ENCODE peak calls at places on chromosomes 7 and 10, in four cellular contexts. H, R, Q and K are unnamed samples.

GRCh38 chr7:7051221-7051877 is 131.0 kb upstream of the C1GALT1 start:
- DNase-seq in Q (no peak), R (peak; percentile 3), H (no peak), K (no peak)

GRCh38 chr10:86216886-86217285 is 149.7 kb downstream of the GRID1 start:
- DNase-seq in R (no peak), H (no peak), Q (no peak), K (no peak)

GRCh38 chr10:116665541-116666125 is 44.9 kb downstream of the PNLIPRP2 start:
- DNase-seq in H (no peak), Q (no peak), R (peak; percentile 30), K (peak; percentile 54)

GRCh38 chr7:66474441-66474840 is 154.2 kb upstream of the KCTD7 start:
- DNase-seq in Q (no peak), H (no peak), R (no peak), K (no peak)

GRCh38 chr10:66982792-66983481 is 57.1 kb downstream of the LRRTM3 start:
- DNase-seq in R (no peak), H (no peak), Q (no peak), K (no peak)

GRCh38 chr7:99357701-99358490 is 16.6 kb upstream of the ARPC1B start:
- DNase-seq in Q (no peak), H (no peak), R (no peak), K (no peak)

GRCh38 chr10:122276611-122277205 is 5.6 kb downstream of the BTBD16 start:
- DNase-seq in H (no peak), Q (no peak), R (peak; percentile 83), K (no peak)

GRCh38 chr7:130364446-130364845 is 15.8 kb upstream of the CPA1 start:
- DNase-seq in Q (no peak), H (no peak), R (no peak), K (peak; percentile 89)

GRCh38 chr10:48572414-48572813 is 32.5 kb downstream of the ARHGAP22 start:
- DNase-seq in H (no peak), R (peak; percentile 80), Q (no peak), K (no peak)

GRCh38 chr10:35212856-35213255 is 86.2 kb downstream of the CREM start:
- DNase-seq in H (no peak), Q (no peak), R (peak; percentile 41), K (no peak)

GRCh38 chr7:113912881-113913280 is 5.9 kb downstream of the PPP1R3A start:
- DNase-seq in H (no peak), Q (no peak), R (no peak), K (peak; percentile 67)

GRCh38 chr7:73838642-73839041 is 3.7 kb downstream of the METTL27 start:
- DNase-seq in Q (no peak), H (no peak), R (no peak), K (no peak)

GRCh38 chr7:7327423-7327822 is 145.1 kb downstream of the C1GALT1 start:
- DNase-seq in R (no peak), Q (no peak), H (no peak), K (no peak)

GRCh38 chr7:34135924-34136323 is 230.6 kb downstream of the BMPER start:
- DNase-seq in Q (no peak), R (no peak), H (no peak), K (no peak)

GRCh38 chr7:148540041-148540738 is 50.4 kb upstream of the C7orf33 start:
- DNase-seq in H (no peak), R (peak; percentile 62), Q (no peak), K (no peak)

GRCh38 chr10:130750441-130750840 is 561.1 kb downstream of the TCERG1L start:
- DNase-seq in Q (no peak), R (no peak), H (no peak), K (no peak)

GRCh38 chr7:99257675-99258074 is 15.0 kb upstream of the MYH16 start:
- DNase-seq in R (no peak), Q (no peak), H (no peak), K (no peak)

GRCh38 chr7:44267719-44268413 is 57.5 kb downstream of the CAMK2B start:
- DNase-seq in Q (no peak), R (no peak), H (no peak), K (no peak)

GRCh38 chr7:116180302-116180701 is 30.0 kb upstream of the TES start:
- DNase-seq in Q (no peak), H (no peak), R (peak; percentile 67), K (peak; percentile 79)

GRCh38 chr7:96407427-96407826 is 85.5 kb upstream of the SLC25A13 start:
- DNase-seq in R (peak; percentile 34), H (no peak), Q (no peak), K (no peak)

GRCh38 chr7:85074-85945 is 107.1 kb upstream of the FAM20C start:
- DNase-seq in Q (no peak), H (no peak), R (peak; percentile 45), K (no peak)

GRCh38 chr10:77082601-77083252 is 554.9 kb downstream of the KCNMA1 start:
- DNase-seq in H (no peak), Q (no peak), R (peak; percentile 6), K (no peak)